ENCODE peak calls at places on chromosome 21, in four cellular contexts. Z is CD4-positive, CD25-positive, alpha-beta regulatory T cell; R is aorta; H is CD8-positive, alpha-beta T cell. N is an unnamed sample.

GRCh38 chr21:28298251-28298672 is 694.4 kb downstream of the LTN1 start:
- DNase-seq in Z (no peak), R (no peak), H (no peak), N (no peak)

GRCh38 chr21:38639782-38640750 is 141.8 kb upstream of the ERG start:
- DNase-seq in Z (no peak), R (no peak), H (no peak), N (no peak)

GRCh38 chr21:37356710-37357109 is 9.9 kb upstream of the DYRK1A start:
- DNase-seq in Z (no peak), R (no peak), H (no peak), N (no peak)

GRCh38 chr21:36147891-36148290 is 8.7 kb upstream of the DOP1B start:
- DNase-seq in Z (no peak), R (no peak), H (no peak), N (no peak)

GRCh38 chr21:44006017-44006624 is 6.0 kb upstream of the TRAPPC10 start:
- DNase-seq in Z (no peak), R (peak; percentile 72), H (no peak), N (no peak)

GRCh38 chr21:38956791-38957571 is 151.3 kb downstream of the ETS2 start:
- DNase-seq in Z (peak; percentile 32), R (no peak), H (no peak), N (no peak)

GRCh38 chr21:38289697-38290096 is 32.9 kb downstream of the KCNJ15 start:
- DNase-seq in Z (no peak), R (peak; percentile 69), H (no peak), N (no peak)

GRCh38 chr21:45768741-45769049 is 125.2 kb downstream of the PCBP3 start:
- DNase-seq in Z (no peak), R (no peak), H (no peak), N (no peak)

GRCh38 chr21:36576441-36576840 is 96.5 kb upstream of the CLDN14 start:
- DNase-seq in Z (no peak), R (no peak), H (no peak), N (no peak)

GRCh38 chr21:36381841-36382589 is 3.2 kb upstream of the CHAF1B start:
- DNase-seq in Z (no peak), R (no peak), H (no peak), N (no peak)

GRCh38 chr21:39079617-39080016 is 103.6 kb downstream of the PSMG1 start:
- DNase-seq in Z (no peak), R (peak; percentile 93), H (no peak), N (no peak)

GRCh38 chr21:17742181-17742580 is 77.0 kb downstream of the C21orf91 start:
- DNase-seq in Z (no peak), R (no peak), H (no peak), N (no peak)

GRCh38 chr21:17461582-17461981 is 51.3 kb upstream of the CXADR start:
- DNase-seq in Z (no peak), R (no peak), H (no peak), N (no peak)

GRCh38 chr21:45138199-45139002 is 64.0 kb downstream of the ADARB1 start:
- DNase-seq in Z (peak; percentile 77), R (peak; percentile 83), H (peak; percentile 79), N (peak; percentile 68)

GRCh38 chr21:37732927-37733326 is 183.3 kb downstream of the KCNJ6 start:
- DNase-seq in Z (no peak), R (no peak), H (no peak), N (no peak)

GRCh38 chr21:25967566-25968438 is 202.8 kb downstream of the APP start:
- DNase-seq in Z (peak; percentile 58), R (no peak), H (no peak), N (no peak)

GRCh38 chr21:45202889-45203288 is 84.8 kb downstream of the POFUT2 start:
- DNase-seq in Z (no peak), R (no peak), H (no peak), N (no peak)

GRCh38 chr21:37244506-37245083 is 22.5 kb downstream of the VPS26C start:
- DNase-seq in Z (peak; percentile 72), R (no peak), H (no peak), N (no peak)

GRCh38 chr21:44890338-44890931 is 16.9 kb upstream of the PTTG1IP start:
- DNase-seq in Z (no peak), R (peak; percentile 41), H (no peak), N (no peak)

GRCh38 chr21:37241426-37241825 is 25.7 kb downstream of the VPS26C start:
- DNase-seq in Z (no peak), R (no peak), H (no peak), N (no peak)

GRCh38 chr21:15706686-15707085 is 23.1 kb upstream of the USP25 start:
- DNase-seq in Z (no peak), R (no peak), H (no peak), N (no peak)

DNA sequence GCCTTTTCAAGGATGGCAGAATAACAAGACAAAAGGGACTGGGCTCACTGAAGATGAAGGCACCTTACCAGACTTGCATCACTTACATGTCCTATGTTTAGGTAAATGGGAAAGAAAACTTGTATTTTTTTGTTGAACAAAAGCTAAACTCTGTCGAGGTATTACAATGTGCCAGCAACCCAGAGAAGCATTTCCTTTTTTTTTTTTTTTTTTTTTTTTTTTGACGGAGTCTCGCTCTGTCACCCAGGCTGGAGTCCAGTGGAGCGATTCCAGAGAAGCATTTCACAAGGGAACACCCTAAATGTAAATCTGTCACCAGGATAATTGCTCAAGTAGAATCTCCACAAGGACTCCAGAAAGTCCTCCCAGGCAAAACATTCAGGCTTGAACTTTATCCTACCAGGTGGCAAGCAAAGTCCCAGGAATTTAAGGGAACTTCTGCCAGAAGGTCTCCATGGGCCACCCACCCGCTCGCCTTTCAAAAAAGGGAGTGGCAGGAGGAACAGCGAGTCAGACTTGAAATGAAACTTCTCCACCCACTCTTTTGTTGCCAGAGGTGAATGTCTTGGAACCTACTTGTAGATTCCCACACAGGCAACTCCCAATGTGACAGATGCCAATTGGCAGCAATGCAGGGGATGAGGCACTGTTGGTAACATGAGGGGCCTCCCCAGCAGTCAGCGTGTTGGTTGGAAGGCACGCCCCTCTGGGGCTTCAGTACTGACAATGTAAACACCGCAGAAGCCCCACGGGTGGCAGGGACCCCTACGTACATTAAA is 125.0 kb downstream of the TIAM1 start:
- DNase-seq in Z (no peak), R (no peak), H (no peak), N (no peak)
- H3K4me3 ChIP-seq in Z (no peak overlapping the region), R (no peak overlapping the region), H (no peak overlapping the region), N (no peak overlapping the region)

DNA sequence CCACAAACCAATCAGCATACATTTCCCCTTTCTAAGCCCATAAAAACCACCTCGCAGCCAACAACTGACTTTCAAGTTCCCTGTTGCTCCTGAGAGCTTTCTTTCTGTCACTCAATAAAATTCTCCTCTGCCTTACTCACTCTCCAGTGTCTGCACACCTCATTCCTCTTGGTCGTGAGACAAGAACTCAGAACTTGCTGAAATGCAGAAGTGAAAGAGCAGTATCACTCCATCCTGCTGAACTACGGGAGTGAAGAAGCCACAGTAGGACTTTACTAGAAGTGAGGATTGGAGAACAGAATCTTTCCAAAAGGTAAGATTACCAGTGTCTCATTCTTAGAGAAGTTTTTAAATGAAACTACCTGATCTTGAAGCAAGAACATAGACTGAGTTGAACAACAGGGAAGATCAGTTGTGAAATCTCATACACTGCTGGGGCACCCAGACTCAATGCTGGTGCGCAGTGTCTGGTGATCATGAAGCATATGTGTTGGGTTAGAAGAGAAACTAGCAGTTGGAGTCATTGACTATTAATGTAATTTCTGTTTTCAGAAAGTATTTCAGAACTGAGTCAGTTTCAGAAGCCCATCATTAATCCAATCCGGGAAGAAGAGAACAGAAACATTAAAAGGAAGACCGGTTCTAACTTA is 726.9 kb upstream of the TMPRSS15 start:
- DNase-seq in Z (no peak), R (no peak), H (no peak), N (no peak)
- H3K4me3 ChIP-seq in Z (no peak overlapping the region), R (no peak overlapping the region), H (no peak overlapping the region), N (no peak overlapping the region)

GRCh38 chr21:41171210-41171609 is 3.2 kb downstream of the BACE2 start:
- DNase-seq in Z (no peak), R (peak; percentile 68), H (no peak), N (no peak)

GRCh38 chr21:41168391-41169257 is 664 bp downstream of the BACE2 start:
- DNase-seq in Z (peak; percentile 4), R (peak; percentile 78), H (no peak), N (peak; percentile 26)

GRCh38 chr21:41170442-41170841 is 2.5 kb downstream of the BACE2 start:
- DNase-seq in Z (peak; percentile 20), R (no peak), H (no peak), N (peak; percentile 30)

GRCh38 chr21:41169258-41169576 is 1.3 kb downstream of the BACE2 start:
- DNase-seq in Z (no peak), R (no peak), H (no peak), N (no peak)

GRCh38 chr21:41169701-41170100 is 1.7 kb downstream of the BACE2 start:
- DNase-seq in Z (no peak), R (no peak), H (no peak), N (no peak)
- H3K4me3 ChIP-seq in Z (no peak overlapping the region), R (no peak overlapping the region), H (no peak overlapping the region), N (no peak overlapping the region)

GRCh38 chr21:35046223-35046690 is 2.8 kb downstream of the RUNX1 start:
- DNase-seq in Z (no peak), R (no peak), H (no peak), N (no peak)
- H3K4me3 ChIP-seq in Z (peak overlapping the region; percentile 100), R (no peak overlapping the region), H (peak overlapping the region; percentile 75), N (peak overlapping the region; percentile 69)

GRCh38 chr21:40334159-40334558 is 466.9 kb downstream of the PCP4 start:
- DNase-seq in Z (no peak), R (no peak), H (no peak), N (no peak)
- H3K4me3 ChIP-seq in Z (no peak overlapping the region), R (no peak overlapping the region), H (no peak overlapping the region), N (no peak overlapping the region)

GRCh38 chr21:40667964-40668363 is 179.0 kb downstream of the DSCAM start:
- DNase-seq in Z (no peak), R (no peak), H (no peak), N (no peak)
- H3K4me3 ChIP-seq in Z (no peak overlapping the region), R (no peak overlapping the region), H (no peak overlapping the region), N (no peak overlapping the region)

DNA sequence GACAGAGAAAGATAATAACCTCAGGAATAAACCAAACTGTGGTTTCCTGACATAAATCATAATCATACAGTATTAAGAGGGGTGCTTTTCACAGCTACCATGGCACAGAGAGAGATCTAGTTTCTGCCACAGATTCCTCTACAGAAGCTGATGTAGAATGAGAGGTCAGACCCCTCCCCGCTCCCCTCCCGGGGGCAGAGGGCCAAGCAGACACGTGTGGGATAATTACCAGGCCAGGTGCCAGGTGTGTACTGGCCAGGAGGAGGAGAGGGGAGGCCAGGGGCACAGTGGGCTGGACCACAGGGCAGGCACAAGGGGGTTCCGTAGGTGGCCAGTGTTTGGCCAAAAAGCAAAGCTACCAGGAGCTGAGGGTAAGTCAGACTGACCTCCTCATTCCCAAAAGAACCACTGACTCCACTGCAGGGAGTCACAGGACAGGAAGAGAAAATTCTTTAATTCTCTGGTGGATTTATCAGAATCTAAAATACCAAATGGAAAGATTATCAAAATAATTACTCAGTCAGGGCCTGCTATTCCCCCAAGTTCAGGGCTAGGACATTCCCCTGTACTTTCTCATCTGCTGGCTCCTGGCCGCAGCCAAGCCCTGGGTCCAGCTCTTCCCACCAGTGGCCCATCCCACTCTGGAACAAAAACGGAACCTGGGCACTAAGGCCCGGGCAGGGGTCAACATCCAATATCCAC is 30.0 kb downstream of the C2CD2 start:
- DNase-seq in Z (peak; percentile 31), R (no peak), H (no peak), N (peak; percentile 41)
- H3K4me3 ChIP-seq in Z (no peak overlapping the region), R (no peak overlapping the region), H (peak overlapping the region; percentile 15), N (no peak overlapping the region)